ENCODE peak calls at places on chromosomes 1 and 21, in four cellular contexts. T, F, I and E are unnamed samples. For H3K4me1, the result is how much of the 10 kb centered on the place peaks cover.

GRCh38 chr1:95475686-95476457 is 241.9 kb downstream of the RWDD3 start:
- DNase-seq in T (no peak), I (no peak), F (no peak), E (no peak)

GRCh38 chr1:234912541-234913312 is 215.9 kb downstream of the TOMM20 start:
- DNase-seq in T (no peak), F (peak), I (peak), E (no peak)

GRCh38 chr1:93992190-93992589 is 83.0 kb upstream of the GCLM start:
- DNase-seq in I (no peak), T (no peak), F (no peak), E (no peak)

GRCh38 chr1:11836955-11837766 is 10.4 kb downstream of the NPPA start:
- DNase-seq in F (no peak), T (no peak), I (no peak), E (no peak)

GRCh38 chr1:241311056-241311746 is 45.8 kb downstream of the RGS7 start:
- DNase-seq in F (no peak), I (no peak), T (no peak), E (no peak)

GRCh38 chr1:3541465-3541864 is 69.8 kb downstream of the MEGF6 start:
- DNase-seq in T (no peak), F (no peak), I (no peak), E (no peak)

GRCh38 chr21:24188511-24188910 is 1418.8 kb downstream of the MRPL39 start:
- DNase-seq in F (no peak), T (no peak), I (no peak), E (no peak)

GRCh38 chr1:164033782-164034181 is 525.2 kb upstream of the PBX1 start:
- DNase-seq in T (no peak), F (no peak), I (no peak), E (no peak)

GRCh38 chr1:110756506-110756905 is 81.8 kb upstream of the KCNA3 start:
- DNase-seq in F (no peak), I (no peak), T (no peak), E (no peak)

GRCh38 chr21:36783612-36784383 is 84.9 kb downstream of the SIM2 start:
- DNase-seq in T (no peak), F (no peak), I (no peak), E (no peak)

GRCh38 chr1:152481869-152482664 is 28.5 kb upstream of the LCE5A start:
- DNase-seq in I (no peak), T (no peak), F (no peak), E (no peak)

GRCh38 chr21:20720623-20721022 is 277.6 kb upstream of the NCAM2 start:
- DNase-seq in F (no peak), T (no peak), I (no peak), E (no peak)

GRCh38 chr1:228452194-228453021 is 34.8 kb upstream of the RNF187 start:
- DNase-seq in F (no peak), I (peak), T (no peak), E (no peak)

GRCh38 chr21:46029201-46029924 is 47.8 kb downstream of the COL6A1 start:
- DNase-seq in F (no peak), I (peak), T (no peak), E (no peak)

GRCh38 chr1:33327587-33328325 is 6.9 kb upstream of the A3GALT2 start:
- DNase-seq in I (peak), T (peak), F (peak), E (peak)

DNA sequence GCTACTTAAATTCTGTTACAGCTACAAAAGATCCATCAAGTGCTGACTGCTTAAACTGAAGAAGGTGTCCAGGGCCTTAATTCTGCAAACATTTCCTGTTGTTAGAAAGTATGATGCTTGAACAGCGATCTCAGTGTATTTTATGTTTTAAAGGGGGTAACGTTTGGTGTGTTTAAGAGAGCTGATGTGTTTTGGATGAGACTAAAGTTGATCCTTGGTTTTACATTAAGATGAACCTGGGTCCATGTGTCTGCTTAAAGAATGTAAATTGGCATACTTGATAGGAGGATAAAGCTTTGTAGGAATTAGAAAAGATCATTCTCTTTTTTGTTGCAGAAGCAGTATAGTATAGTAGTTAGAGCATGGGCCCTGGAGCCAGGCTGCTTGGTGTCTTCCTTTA is 3.6 kb downstream of the IER5 start:
- DNase-seq in F (no peak), I (no peak), T (no peak), E (no peak)
- H3K4me1 ChIP-seq in F (half or more), I (half or more), T (under half), E (under half)

DNA sequence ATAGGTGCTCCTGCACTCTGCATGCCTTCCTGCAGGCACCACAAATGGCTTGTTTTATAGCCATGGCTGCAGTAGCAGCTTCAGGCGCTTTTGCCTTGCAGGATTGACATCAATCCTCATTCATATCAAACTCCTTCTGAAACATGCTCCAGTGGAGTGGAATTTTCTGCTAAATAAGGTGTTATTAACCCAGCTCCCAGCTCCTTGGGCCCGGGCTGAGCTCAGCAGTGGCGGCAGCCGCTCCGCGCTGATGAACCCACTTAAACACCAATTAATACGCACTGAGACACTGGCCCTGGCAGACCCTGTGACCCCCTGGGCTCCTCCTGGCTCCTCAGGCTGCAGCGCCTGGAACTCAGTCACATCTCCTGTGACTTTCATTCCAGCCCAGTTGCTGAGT is 137.3 kb upstream of the GRIK3 start:
- DNase-seq in F (no peak), T (no peak), I (no peak), E (no peak)
- TF ChIP-seq POLR2AphosphoS5 in F (no peak), T (no peak), I (no peak), E (no peak)

GRCh38 chr1:37474697-37475379 is 458 bp downstream of the ZC3H12A start:
- DNase-seq in I (peak), F (peak), T (peak), E (no peak)
- TF ChIP-seq POLR2A in I (no peak), F (no peak), T (no peak), E (no peak)

GRCh38 chr1:5751171-5751556 is 241.1 kb downstream of the NPHP4 start:
- DNase-seq in T (peak), F (no peak), I (peak), E (no peak)
- H3K4me1 ChIP-seq in T (under half), F (under half), I (under half), E (under half)

GRCh38 chr1:147620543-147620942 is 49.8 kb downstream of the ACP6 start:
- DNase-seq in F (no peak), T (no peak), I (no peak), E (no peak)

GRCh38 chr1:147622731-147623130 is 47.6 kb downstream of the ACP6 start:
- DNase-seq in T (no peak), F (no peak), I (no peak), E (no peak)

GRCh38 chr1:147618077-147618569 is 52.2 kb downstream of the ACP6 start:
- DNase-seq in I (no peak), T (no peak), F (no peak), E (no peak)

GRCh38 chr1:147619741-147620140 is 50.6 kb downstream of the ACP6 start:
- DNase-seq in T (no peak), F (no peak), I (no peak), E (no peak)

DNA sequence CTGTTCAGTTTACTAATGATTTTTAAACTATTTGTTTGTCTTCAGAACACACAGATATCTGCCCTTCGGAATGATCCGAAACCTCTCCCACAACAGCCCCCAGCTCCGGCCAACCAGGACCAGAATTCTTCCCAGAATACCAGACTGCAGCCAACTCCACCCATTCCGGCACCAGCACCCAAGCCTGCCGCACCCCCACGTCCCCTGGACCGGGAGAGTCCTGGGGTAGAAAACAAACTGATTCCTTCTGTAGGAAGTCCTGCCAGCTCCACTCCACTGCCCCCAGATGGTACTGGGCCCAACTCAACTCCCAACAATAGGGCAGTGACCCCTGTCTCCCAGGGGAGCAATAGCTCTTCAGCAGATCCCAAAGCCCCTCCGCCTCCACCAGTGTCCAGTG is 51.6 kb downstream of the ACP6 start:
- DNase-seq in F (no peak), T (no peak), I (no peak), E (no peak)
- TF ChIP-seq POLR2AphosphoS5 in F (no peak), T (no peak), I (no peak), E (no peak)

GRCh38 chr1:145999321-146000024 is 3.1 kb upstream of the TXNIP start:
- DNase-seq in T (no peak), F (peak), I (peak), E (peak)

GRCh38 chr1:145996433-145997155 is at the start of gene TXNIP:
- DNase-seq in F (peak), T (peak), I (peak), E (peak)

GRCh38 chr1:145995148-145995851 is 1.1 kb downstream of the TXNIP start:
- DNase-seq in T (no peak), F (peak), I (peak), E (no peak)

GRCh38 chr1:145995964-145996432 is 381 bp downstream of the TXNIP start:
- DNase-seq in I (peak), F (peak), T (no peak), E (no peak)

DNA sequence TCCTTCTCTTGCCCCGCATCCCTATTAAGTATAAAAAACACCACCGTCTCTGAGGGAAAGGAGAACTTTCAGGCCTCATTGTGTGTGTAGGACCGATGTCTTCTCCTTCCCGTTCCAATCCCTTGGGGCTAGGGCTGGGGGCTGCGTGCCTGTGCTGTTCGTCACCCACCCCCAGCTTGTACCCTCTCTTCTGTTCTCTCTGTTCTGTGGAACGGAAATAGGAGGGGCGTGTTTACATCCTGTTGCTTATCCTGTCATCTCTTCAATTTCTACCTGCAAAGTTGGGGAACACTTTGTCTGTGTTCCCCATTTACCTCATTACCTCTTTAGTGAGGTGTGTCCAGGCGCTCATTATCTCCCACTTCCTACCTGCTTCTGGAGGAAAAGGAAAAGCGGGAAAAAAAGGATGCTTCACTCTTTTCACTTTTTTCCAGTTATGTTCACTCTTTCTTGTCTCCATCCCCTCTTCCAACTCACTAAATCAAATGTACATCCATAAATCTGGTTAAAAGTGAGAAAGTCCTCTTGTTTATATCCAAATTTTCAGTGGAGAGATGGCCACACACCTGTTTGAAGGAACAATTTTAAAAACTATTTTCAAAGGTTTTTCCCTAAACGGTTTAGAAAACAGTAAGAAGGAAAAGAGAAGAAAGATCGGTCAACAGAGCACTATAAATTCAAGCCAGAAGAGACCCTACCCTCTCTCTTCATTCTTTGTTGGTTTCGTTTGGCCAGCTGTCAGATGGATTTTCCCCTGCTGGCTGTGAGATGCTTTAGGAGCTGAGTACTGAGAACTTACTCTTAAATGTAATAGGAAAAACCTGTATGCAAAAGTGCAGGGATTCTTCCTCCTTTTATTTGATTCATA is 1.0 kb upstream of the TXNIP start:
- DNase-seq in I (peak), T (peak), F (peak), E (peak)
- TF ChIP-seq POLR2A in I (no peak), T (peak), F (peak), E (peak)

GRCh38 chr21:39631842-39632577 is 19.3 kb downstream of the B3GALT5 start:
- DNase-seq in T (no peak), I (no peak), F (no peak), E (no peak)

GRCh38 chr21:39630191-39630591 is 17.5 kb downstream of the B3GALT5 start:
- DNase-seq in F (no peak), T (no peak), I (no peak), E (no peak)

GRCh38 chr21:39630827-39631226 is 18.1 kb downstream of the B3GALT5 start:
- DNase-seq in T (no peak), I (no peak), F (no peak), E (no peak)

GRCh38 chr21:39625211-39625895 is 12.6 kb downstream of the B3GALT5 start:
- DNase-seq in I (no peak), T (no peak), F (no peak), E (no peak)

GRCh38 chr21:39628380-39628779 is 15.6 kb downstream of the B3GALT5 start:
- DNase-seq in F (no peak), I (no peak), T (no peak), E (no peak)
- H3K4me1 ChIP-seq in F (under half), I (under half), T (under half), E (under half)

DNA sequence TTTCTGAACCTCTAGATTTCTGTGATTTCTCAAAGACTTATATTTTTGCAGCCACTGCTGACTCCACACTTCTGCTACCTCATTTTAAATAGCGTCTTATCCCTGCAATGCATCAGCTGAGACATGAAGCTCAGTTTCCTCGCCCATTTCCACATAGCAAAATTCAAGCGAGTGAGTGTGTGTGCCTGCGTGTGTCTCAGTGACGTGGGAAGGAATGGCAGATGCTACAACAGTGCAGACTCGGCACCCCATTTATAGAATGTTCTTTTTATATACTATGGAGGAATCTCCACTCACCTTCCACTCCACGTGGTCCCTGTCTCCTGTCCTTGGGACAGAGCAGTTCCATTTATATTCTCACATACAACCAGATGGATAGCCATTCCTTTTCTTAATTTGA is 35.7 kb downstream of the ZMYND12 start:
- DNase-seq in I (peak), T (no peak), F (no peak), E (no peak)
- TF ChIP-seq POLR2AphosphoS5 in I (peak), T (no peak), F (no peak), E (no peak)

DNA sequence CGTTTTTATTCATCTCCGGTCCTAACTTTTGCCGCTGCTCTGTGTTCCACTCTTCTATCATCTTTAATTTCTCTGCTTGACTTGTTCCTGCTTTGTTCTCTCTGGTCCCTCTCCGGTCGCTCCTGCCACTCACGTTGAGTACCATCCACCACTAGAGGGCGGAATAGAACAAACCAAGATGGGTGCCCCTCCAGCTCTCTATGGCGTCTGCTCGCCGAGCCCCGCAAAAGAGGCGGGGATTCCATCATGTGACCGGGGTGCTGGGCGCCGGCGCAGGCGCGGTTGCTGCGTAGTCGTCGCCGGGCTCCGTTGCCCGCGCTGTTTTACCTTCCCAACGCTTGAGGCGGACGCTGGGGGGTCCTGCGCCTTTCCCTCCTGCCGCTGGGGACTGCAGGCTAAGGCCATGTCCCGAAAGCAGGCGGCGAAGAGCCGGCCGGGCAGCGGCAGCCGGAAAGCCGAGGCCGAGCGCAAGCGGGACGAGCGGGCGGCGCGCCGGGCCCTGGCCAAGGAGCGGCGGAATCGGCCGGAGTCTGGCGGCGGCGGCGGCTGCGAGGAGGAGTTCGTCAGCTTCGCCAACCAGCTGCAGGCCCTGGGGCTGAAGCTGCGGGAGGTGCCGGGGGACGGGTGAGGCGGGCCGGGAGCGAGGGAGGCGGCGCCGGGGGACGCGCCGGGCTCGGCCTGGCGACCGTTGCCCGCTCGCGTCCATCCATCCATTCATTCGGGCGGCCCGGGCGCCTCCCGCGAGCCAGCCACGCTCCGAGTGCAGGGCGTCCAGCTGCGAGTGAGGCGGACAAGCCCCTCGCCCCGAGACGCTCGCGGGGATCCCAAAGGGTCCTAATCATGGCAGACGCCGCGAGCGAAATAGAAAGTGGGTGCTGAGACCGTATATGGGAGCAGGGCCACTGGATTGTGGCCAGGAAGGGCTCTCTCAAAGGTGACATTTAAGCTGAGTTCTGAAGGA is at the start of gene OTUD3:
- DNase-seq in I (peak), T (peak), F (peak), E (peak)
- TF ChIP-seq POLR2A in I (peak), T (no peak), F (peak), E (peak)